ENCODE peak calls at places on chromosomes 4 and X, in six cellular contexts. C is astrocyte of the spinal cord, D is tibial nerve, R is NCI-H524, V is mesendoderm, K is A172. P is an unnamed sample.

GRCh38 chr4:170497729-170498128 is 408.0 kb upstream of the AADAT start:
- DNase-seq in R (no peak), K (peak), V (no peak), C (no peak), D (no peak), P (no peak)

GRCh38 chr4:7944568-7945220 is 5.0 kb upstream of the AFAP1 start:
- DNase-seq in K (no peak), V (no peak), D (no peak), R (no peak), C (no peak), P (no peak)

GRCh38 chr4:7863911-7864681 is 75.6 kb downstream of the AFAP1 start:
- DNase-seq in D (no peak), V (no peak), C (no peak), R (no peak), K (no peak), P (no peak)

GRCh38 chr4:22496165-22496813 is 19.6 kb downstream of the ADGRA3 start:
- DNase-seq in R (no peak), C (no peak), V (no peak), D (no peak), K (no peak), P (no peak)

GRCh38 chr4:111187108-111187507 is 564.2 kb upstream of the PITX2 start:
- DNase-seq in C (no peak), D (no peak), K (no peak), R (no peak), V (no peak), P (no peak)

GRCh38 chr4:3232871-3233271 is 16.1 kb upstream of the MSANTD1 start:
- DNase-seq in D (no peak), C (no peak), K (no peak), V (no peak), R (no peak), P (no peak)

GRCh38 chr4:127643791-127644190 is 11.0 kb downstream of the INTU start:
- DNase-seq in K (peak), C (no peak), V (no peak), R (no peak), D (no peak), P (no peak)

GRCh38 chr4:143071351-143071750 is 113.4 kb upstream of the USP38 start:
- DNase-seq in V (no peak), C (no peak), D (no peak), R (no peak), K (no peak), P (no peak)

GRCh38 chr4:61657016-61657415 is 456.9 kb downstream of the ADGRL3 start:
- DNase-seq in D (no peak), V (no peak), C (no peak), R (no peak), K (no peak), P (no peak)

GRCh38 chrX:70196961-70197805 is 19.9 kb downstream of the DGAT2L6 start:
- DNase-seq in K (peak), V (peak), C (peak), R (peak), D (peak), P (peak)

GRCh38 chr4:94453534-94453963 is 1.8 kb downstream of the PDLIM5 start:
- DNase-seq in R (no peak), V (no peak), D (no peak), C (no peak), K (no peak), P (peak)

GRCh38 chr4:137685357-137685756 is 153.1 kb upstream of the PCDH18 start:
- DNase-seq in K (no peak), C (peak), V (no peak), D (no peak), R (no peak), P (no peak)

GRCh38 chr4:161799687-161800086 is 364.1 kb downstream of the FSTL5 start:
- DNase-seq in R (no peak), C (no peak), V (no peak), K (no peak), D (no peak), P (no peak)

GRCh38 chrX:48579259-48579658 is 5.0 kb downstream of the RBM3 start:
- DNase-seq in C (no peak), D (no peak), V (no peak), K (no peak), R (no peak), P (no peak)

GRCh38 chrX:46759645-46759974 is 692 bp upstream of the SLC9A7 start:
- DNase-seq in V (peak), D (no peak), R (peak), K (peak), C (no peak), P (no peak)

GRCh38 chrX:118974908-118975671 is 672 bp downstream of the LONRF3 start:
- DNase-seq in R (peak), C (no peak), K (peak), D (no peak), V (peak), P (peak)

GRCh38 chrX:1554469-1555210 is 17.7 kb upstream of the P2RY8 start:
- DNase-seq in D (no peak), R (no peak), V (no peak), C (no peak), K (no peak), P (no peak)

GRCh38 chrX:6782831-6783230 is 247.9 kb upstream of the VCX3A start:
- DNase-seq in C (no peak), K (no peak), V (no peak), D (no peak), R (no peak), P (no peak)

GRCh38 chr4:47032405-47033106 is 1.2 kb downstream of the GABRB1 start:
- DNase-seq in K (peak), V (peak), D (no peak), C (peak), R (peak), P (peak)

GRCh38 chrX:2320580-2321327 is 180.0 kb downstream of the DHRSX start:
- DNase-seq in R (no peak), V (peak), C (no peak), K (no peak), D (peak), P (no peak)

GRCh38 chr4:145920205-145920604 is 18.4 kb downstream of the ZNF827 start:
- DNase-seq in V (no peak), C (peak), D (no peak), R (no peak), K (peak), P (no peak)

GRCh38 chr4:2280531-2281300 is 18.8 kb upstream of the MXD4 start:
- DNase-seq in R (no peak), D (no peak), V (no peak), K (no peak), C (no peak), P (no peak)

GRCh38 chrX:115344885-115345653 is 55.6 kb downstream of the LUZP4 start:
- DNase-seq in V (peak), D (peak), C (peak), R (peak), K (peak), P (peak)

GRCh38 chr4:53854991-53855885 is 209.2 kb downstream of the CHIC2 start:
- DNase-seq in C (peak), K (no peak), D (no peak), R (no peak), V (no peak), P (no peak)

GRCh38 chr4:185304944-185305690 is 90.6 kb downstream of the LRP2BP start:
- DNase-seq in D (no peak), C (peak), V (peak), K (peak), R (peak), P (no peak)

GRCh38 chrX:68881911-68882310 is 53.1 kb downstream of the EFNB1 start:
- DNase-seq in K (no peak), R (no peak), V (no peak), D (no peak), C (no peak), P (no peak)

GRCh38 chrX:698246-698645 is 67.7 kb downstream of the SHOX start:
- DNase-seq in R (no peak), K (no peak), V (no peak), C (no peak), D (no peak), P (no peak)

GRCh38 chr4:10622728-10623127 is 61.8 kb downstream of the CLNK start:
- DNase-seq in C (no peak), K (no peak), D (no peak), V (peak), R (no peak), P (no peak)

GRCh38 chrX:18944482-18944881 is 39.4 kb downstream of the PHKA2 start:
- DNase-seq in R (no peak), C (no peak), D (no peak), K (no peak), V (no peak), P (no peak)

GRCh38 chrX:21946925-21947641 is 6.6 kb downstream of the SMS start:
- DNase-seq in D (no peak), V (peak), R (peak), K (peak), C (peak), P (no peak)

GRCh38 chrX:154012336-154012991 is 7.2 kb downstream of the IRAK1 start:
- DNase-seq in D (no peak), C (no peak), R (no peak), K (peak), V (peak), P (no peak)

GRCh38 chrX:10972731-10973130 is 138.4 kb upstream of the HCCS start:
- DNase-seq in D (no peak), K (no peak), R (no peak), V (no peak), C (peak), P (no peak)

GRCh38 chrX:120664081-120664480 is 34.2 kb upstream of the C1GALT1C1 start:
- DNase-seq in K (peak), V (peak), C (peak), R (no peak), D (no peak), P (no peak)

P was measured in colonic mucosa.